ENCODE peak calls at places on chromosomes 7 and 10, in six cellular contexts. T is neuronal stem cell, W is mesendoderm, N is IMR-90, O is mesenchymal stem cell, A is H1. B is an unnamed sample. For H3K36me3, the result is how much of the 10 kb centered on the place peaks cover.

GRCh38 chr10:119412244-119412750 is 130.2 kb downstream of the RGS10 start:
- DNase-seq in T (no peak), W (no peak), N (peak), O (peak), A (no peak), B (no peak)

GRCh38 chr10:98610855-98611254 is 164.1 kb upstream of the HPS1 start:
- DNase-seq in T (no peak), W (no peak), N (no peak), O (peak), A (no peak), B (no peak)

GRCh38 chr10:132418520-132419416 is 21.8 kb downstream of the PWWP2B start:
- DNase-seq in T (no peak), W (peak), N (no peak), O (no peak), A (no peak), B (peak)

GRCh38 chr7:44377134-44377463 is 51.7 kb upstream of the CAMK2B start:
- DNase-seq in T (no peak), W (no peak), N (no peak), O (no peak), A (peak), B (no peak)

GRCh38 chr7:145212050-145212449 is 376.2 kb upstream of the TPK1 start:
- DNase-seq in T (no peak), W (no peak), N (no peak), O (no peak), A (no peak), B (peak)

GRCh38 chr7:121547341-121548092 is 151.4 kb upstream of the FAM3C start:
- DNase-seq in T (peak), W (peak), N (peak), O (peak), A (no peak), B (peak)

GRCh38 chr10:77168861-77169260 is 468.7 kb downstream of the KCNMA1 start:
- DNase-seq in T (no peak), W (no peak), N (no peak), O (no peak), A (no peak), B (no peak)

GRCh38 chr10:22717728-22718127 is 3.4 kb upstream of the PIP4K2A start:
- DNase-seq in T (no peak), W (no peak), N (no peak), O (no peak), A (no peak), B (no peak)

GRCh38 chr7:48253020-48253419 is 81.8 kb downstream of the ABCA13 start:
- DNase-seq in T (peak), W (peak), N (no peak), O (no peak), A (no peak), B (no peak)

GRCh38 chr10:32155075-32155516 is 98.9 kb upstream of the KIF5B start:
- DNase-seq in T (no peak), W (no peak), N (peak), O (peak), A (no peak), B (peak)

GRCh38 chr10:24484771-24485170 is 238.9 kb downstream of the ARHGAP21 start:
- DNase-seq in T (no peak), W (no peak), N (no peak), O (no peak), A (no peak), B (no peak)

GRCh38 chr10:1084011-1084950 is 28.1 kb downstream of the WDR37 start:
- DNase-seq in T (no peak), W (no peak), N (no peak), O (no peak), A (no peak), B (no peak)

GRCh38 chr10:1083581-1083980 is 27.4 kb downstream of the WDR37 start:
- DNase-seq in T (no peak), W (no peak), N (no peak), O (no peak), A (no peak), B (no peak)

GRCh38 chr10:1086787-1087186 is 30.6 kb downstream of the WDR37 start:
- DNase-seq in T (no peak), W (no peak), N (no peak), O (no peak), A (no peak), B (no peak)

GRCh38 chr10:1089017-1089689 is 33.0 kb downstream of the WDR37 start:
- DNase-seq in T (no peak), W (peak), N (no peak), O (no peak), A (no peak), B (no peak)

DNA sequence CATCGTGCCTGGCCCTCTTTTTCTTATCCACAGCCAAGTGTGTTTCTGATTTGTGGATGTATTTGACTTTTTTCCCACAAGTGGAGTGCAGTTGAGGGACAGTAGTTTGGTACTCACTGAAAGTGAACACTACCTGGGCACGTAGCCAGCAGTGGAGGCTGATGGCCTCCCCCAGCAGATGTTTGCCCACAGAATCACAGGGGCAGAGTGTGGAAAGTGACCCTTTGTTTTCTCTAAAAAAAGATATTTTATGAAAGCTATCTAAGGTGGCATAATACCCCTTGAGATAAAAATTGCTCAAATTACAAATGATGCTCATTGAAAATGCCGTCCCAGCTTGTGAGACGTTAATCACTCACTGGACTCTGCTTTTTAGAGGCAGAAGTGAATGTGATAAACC is 29.1 kb downstream of the WDR37 start:
- DNase-seq in T (no peak), W (no peak), N (peak), O (no peak), A (no peak), B (no peak)
- H3K36me3 ChIP-seq in T (under half), W (under half), N (under half), O (half or more), A (under half), B (under half)

DNA sequence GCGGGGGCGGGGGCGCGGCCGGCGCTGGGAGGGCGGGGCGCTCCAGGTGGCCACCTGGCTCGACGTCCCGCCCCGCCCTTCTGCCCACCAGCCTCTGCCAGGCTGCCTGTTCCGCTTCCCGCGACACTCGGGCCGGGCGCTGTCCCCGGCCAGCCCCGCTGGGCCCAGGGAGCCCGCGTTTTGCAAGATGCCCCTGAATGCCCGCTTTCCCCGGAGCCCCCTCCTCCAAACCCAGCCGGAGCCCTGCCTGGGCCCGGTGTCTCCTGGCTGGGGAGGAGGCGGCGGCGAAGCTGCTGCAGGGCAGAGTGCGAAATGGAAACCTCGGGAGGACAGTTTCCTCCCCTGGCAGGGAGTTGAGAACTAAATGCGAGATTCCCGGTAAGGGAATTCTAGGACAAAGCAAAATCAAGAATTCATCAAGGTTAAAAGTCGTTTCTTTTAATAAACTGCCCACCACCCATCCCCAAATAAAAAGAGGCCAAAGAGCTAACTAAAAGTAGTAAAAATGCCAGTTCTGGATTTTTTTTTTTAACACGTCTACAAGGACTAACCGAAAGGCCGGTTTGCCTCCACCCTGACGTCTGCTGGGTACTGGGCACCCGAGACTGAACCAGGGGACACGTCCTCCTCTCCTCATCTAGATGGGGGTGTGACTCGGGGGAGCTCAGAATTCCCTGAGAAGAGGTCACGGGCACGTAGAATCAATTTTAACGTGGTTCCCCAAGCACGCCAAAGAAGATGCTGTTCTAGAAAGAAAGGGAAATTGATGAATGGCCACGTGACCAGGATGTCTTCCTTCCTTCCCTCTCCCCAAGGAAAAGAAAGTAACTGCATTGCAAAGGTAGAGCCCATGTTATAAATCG is 200.4 kb upstream of the NFE2L3 start:
- DNase-seq in T (peak), W (peak), N (no peak), O (peak), A (no peak), B (no peak)
- H2AK5ac ChIP-seq in T (no peak), W (no peak), N (no peak), O (no peak), A (peak), B (no peak)

DNA sequence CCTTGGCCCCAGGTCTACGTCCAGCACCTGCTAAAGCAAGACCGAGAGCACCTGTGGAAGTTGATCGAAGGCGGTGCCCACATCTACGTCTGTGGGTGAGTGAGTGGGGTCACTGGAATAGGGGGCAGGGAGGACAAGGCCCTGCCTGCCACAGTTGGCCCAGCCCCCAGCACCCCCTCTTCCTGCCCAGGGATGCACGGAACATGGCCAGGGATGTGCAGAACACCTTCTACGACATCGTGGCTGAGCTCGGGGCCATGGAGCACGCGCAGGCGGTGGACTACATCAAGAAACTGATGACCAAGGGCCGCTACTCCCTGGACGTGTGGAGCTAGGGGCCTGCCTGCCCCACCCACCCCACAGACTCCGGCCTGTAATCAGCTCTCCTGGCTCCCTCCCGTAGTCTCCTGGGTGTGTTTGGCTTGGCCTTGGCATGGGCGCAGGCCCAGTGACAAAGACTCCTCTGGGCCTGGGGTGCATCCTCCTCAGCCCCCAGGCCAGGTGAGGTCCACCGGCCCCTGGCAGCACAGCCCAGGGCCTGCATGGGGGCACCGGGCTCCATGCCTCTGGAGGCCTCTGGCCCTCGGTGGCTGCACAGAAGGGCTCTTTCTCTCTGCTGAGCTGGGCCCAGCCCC is 8.1 kb downstream of the TMEM120A start:
- DNase-seq in T (no peak), W (no peak), N (no peak), O (no peak), A (no peak), B (no peak)
- H3K36me3 ChIP-seq in T (under half), W (under half), N (half or more), O (half or more), A (half or more), B (half or more)

DNA sequence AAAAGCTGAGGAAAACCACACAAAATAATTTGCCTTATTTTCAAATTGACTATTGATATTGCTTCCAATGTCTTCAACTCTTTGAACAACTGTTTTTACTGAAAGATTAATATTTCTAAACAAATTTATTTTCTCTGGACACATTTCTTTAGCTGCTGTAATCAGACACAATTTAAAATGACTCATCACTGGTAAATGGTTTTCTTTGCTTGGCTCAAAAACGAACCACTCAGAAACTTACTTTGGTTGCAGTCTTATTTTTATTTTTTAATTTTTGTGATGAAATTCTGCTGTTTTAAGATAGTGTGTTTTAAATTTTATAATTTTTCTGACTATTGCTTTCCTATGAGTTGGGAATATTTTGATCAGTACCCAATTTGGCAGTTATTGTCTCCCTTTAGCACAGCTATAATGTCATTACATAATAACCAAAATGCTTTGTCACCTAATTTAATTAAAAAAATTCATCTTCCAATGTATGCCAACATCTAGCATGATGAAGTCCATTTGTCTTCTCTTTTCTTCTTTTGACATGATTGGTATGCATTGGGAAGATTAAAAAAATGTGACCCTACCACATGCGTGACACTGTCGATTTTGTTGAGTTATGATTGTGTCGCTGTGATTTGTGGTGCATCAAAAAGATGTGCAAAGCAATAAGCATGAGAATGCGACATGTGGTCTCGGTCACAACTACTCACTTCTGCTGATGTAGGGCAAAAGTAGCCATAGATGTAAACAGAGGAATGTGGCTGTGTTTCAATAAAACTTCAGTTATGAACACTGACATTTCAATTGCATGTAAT is 222.3 kb downstream of the SUGCT start:
- DNase-seq in T (no peak), W (no peak), N (peak), O (peak), A (no peak), B (no peak)
- H2AK5ac ChIP-seq in T (no peak), W (no peak), N (no peak), O (no peak), A (no peak), B (no peak)

DNA sequence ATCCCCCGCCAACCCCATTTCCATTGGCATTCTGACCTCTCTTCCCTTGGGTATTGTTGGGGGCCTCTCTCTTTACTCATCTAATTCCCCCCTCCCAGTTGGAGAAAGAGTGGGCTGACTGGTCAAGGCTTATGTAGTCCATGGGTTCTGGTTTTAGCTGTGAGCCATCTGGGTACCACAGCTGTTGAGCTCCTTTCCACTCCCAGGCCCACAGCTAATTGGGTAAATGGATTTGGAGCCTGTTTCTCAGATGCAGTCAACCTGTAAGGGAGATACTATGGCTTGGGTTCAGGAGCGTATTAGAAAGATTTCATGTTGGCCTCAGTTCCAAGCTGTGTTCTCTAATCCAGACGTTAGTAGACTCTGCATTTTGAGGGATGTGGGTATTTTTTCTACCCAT is 109.2 kb downstream of the FZD1 start:
- DNase-seq in T (no peak), W (no peak), N (no peak), O (no peak), A (no peak), B (no peak)
- H3K36me3 ChIP-seq in T (under half), W (under half), N (under half), O (under half), A (under half), B (under half)

GRCh38 chr7:2299131-2299829 is 15.0 kb downstream of the SNX8 start:
- DNase-seq in T (no peak), W (no peak), N (peak), O (peak), A (no peak), B (no peak)
- H2AK5ac ChIP-seq in T (no peak), W (no peak), N (peak), O (peak), A (no peak), B (no peak)

GRCh38 chr7:158771213-158771817 is 58.0 kb downstream of the ESYT2 start:
- DNase-seq in T (no peak), W (no peak), N (no peak), O (no peak), A (no peak), B (no peak)

GRCh38 chr7:158765020-158765419 is 60.4 kb upstream of the NCAPG2 start:
- DNase-seq in T (no peak), W (no peak), N (no peak), O (no peak), A (no peak), B (no peak)

GRCh38 chr7:158763454-158764033 is 58.9 kb upstream of the NCAPG2 start:
- DNase-seq in T (no peak), W (no peak), N (no peak), O (no peak), A (no peak), B (no peak)

GRCh38 chr7:158767707-158768106 is 61.6 kb downstream of the ESYT2 start:
- DNase-seq in T (no peak), W (no peak), N (peak), O (no peak), A (no peak), B (no peak)

GRCh38 chr7:158766570-158767281 is 62.1 kb upstream of the NCAPG2 start:
- DNase-seq in T (no peak), W (no peak), N (no peak), O (no peak), A (no peak), B (no peak)
- H3K36me3 ChIP-seq in T (under half), W (under half), N (under half), O (half or more), A (under half), B (under half)

GRCh38 chr7:1575809-1576208 is 6.0 kb upstream of the PSMG3 start:
- DNase-seq in T (no peak), W (no peak), N (no peak), O (no peak), A (no peak), B (no peak)
- H2AK5ac ChIP-seq in T (no peak), W (no peak), N (peak), O (no peak), A (peak), B (no peak)

DNA sequence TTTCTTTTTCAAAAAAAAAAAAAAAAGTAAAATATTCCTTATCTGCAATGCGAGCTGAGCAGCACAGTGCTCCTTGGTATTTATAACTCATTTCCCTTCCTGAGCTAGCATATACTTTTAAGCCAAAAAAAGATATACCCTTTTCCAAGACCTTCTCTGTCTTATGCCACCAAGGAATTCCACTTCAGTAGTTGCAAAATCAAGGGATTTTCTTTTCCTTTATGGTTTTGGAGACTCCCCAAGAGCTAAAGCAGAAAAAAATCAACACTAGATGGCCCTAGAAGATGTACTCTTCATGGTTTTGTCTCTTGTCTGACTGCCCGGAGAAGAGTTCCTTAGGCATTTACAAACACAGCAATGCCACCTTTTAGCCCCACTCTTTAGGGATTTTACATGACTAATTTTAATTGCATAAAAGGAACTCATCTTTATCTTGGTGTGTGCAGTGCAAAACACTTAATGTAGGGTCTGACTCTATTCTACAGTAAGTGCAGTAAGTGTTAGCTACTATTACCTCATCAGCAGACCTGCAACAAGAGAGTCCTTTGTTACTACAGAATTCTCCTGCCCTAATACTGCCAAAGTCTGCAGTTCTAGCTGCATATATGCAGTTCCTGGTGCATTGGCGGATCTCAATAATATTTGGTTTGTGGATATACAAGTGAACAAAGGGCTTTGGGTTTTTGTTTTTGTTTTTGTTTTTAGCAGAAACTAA is 443.3 kb downstream of the GFRA1 start:
- DNase-seq in T (no peak), W (peak), N (peak), O (peak), A (no peak), B (no peak)
- H3K36me3 ChIP-seq in T (under half), W (under half), N (under half), O (under half), A (under half), B (under half)

DNA sequence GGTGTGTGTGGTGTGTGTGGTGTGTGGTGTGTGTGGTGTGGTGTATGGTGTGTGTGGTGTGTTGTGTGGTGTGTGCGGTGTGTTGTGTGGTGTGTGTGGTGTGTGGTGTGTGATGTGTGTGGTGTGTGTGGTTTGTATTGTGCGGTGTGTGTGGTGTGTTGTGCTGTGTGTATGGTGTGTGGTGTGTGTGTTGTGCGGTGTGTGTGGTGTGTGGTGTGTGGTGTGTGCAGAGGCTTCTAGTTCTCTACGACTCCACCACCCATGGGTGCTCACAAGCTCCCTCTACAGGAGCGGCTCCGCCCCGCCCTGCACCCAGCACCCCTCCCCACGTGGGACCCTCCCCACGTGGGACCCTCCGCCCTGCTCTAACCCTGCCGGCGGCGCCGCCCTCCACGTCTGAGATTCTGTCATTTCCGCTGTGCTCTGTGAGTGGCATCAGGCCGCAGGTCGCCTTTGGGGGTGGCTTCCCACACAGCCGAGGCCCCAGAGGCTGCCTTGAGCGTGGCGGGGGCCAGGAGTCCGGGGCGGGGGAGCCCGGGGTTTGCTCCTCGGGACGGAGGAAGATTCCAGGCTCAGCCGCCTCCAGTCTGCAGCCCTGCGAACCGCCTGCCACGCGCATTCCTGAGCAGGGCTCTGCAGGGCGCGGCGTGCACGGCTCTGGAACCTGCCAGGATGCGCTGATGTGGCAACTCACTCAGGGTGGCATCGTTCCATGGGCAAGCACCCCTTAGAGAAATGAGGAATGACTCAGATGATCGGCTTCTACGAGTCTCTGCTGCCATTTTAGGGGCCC is 37.0 kb upstream of the DNAJB6 start:
- DNase-seq in T (no peak), W (no peak), N (no peak), O (no peak), A (no peak), B (no peak)
- H2AK5ac ChIP-seq in T (peak), W (no peak), N (peak), O (no peak), A (peak), B (no peak)

B was measured in trophoblast cell.